ENCODE peak calls at places on chromosomes 5 and 9, in five cellular contexts. B is ovary; X is tibial artery; E is hepatocyte; S is effector memory CD4-positive, alpha-beta T cell. K is an unnamed sample. For H3K4me1, the result is how much of the 10 kb centered on the place peaks cover.

GRCh38 chr9:136670571-136671253 is 8.0 kb downstream of the EGFL7 start:
- DNase-seq in X (no peak), B (no peak), S (no peak), E (no peak), K (no peak)

GRCh38 chr9:111566234-111566633 is 33.2 kb downstream of the PTGR1 start:
- DNase-seq in E (peak), B (no peak), S (no peak), X (no peak), K (no peak)

GRCh38 chr5:127111112-127111511 is 37.8 kb upstream of the C5orf63 start:
- DNase-seq in B (no peak), S (no peak), X (no peak), E (no peak), K (no peak)

GRCh38 chr9:31730398-31730797 is 654.0 kb upstream of the ACO1 start:
- DNase-seq in B (no peak), E (no peak), S (no peak), X (no peak), K (no peak)

GRCh38 chr5:930853-931252 is 38.2 kb downstream of the TRIP13 start:
- DNase-seq in X (no peak), S (no peak), B (no peak), E (peak), K (no peak)

GRCh38 chr9:94993141-94993820 is 266.8 kb downstream of the AOPEP start:
- DNase-seq in E (no peak), X (no peak), S (no peak), B (no peak), K (no peak)

GRCh38 chr5:1139806-1140187 is 27.9 kb upstream of the SLC12A7 start:
- DNase-seq in X (no peak), S (no peak), E (no peak), B (no peak), K (no peak)

GRCh38 chr5:154937186-154937717 is 759 bp downstream of the GEMIN5 start:
- DNase-seq in E (peak), B (no peak), X (no peak), S (no peak), K (no peak)

GRCh38 chr5:180848878-180849277 is 12.2 kb downstream of the ZFP62 start:
- DNase-seq in B (no peak), E (no peak), S (no peak), X (no peak), K (no peak)

GRCh38 chr5:15009420-15009819 is 137.8 kb upstream of the ANKH start:
- DNase-seq in X (no peak), E (peak), B (no peak), S (no peak), K (no peak)

GRCh38 chr9:35193762-35194161 is 32.0 kb downstream of the UNC13B start:
- DNase-seq in E (no peak), X (no peak), S (no peak), B (no peak), K (no peak)

GRCh38 chr5:113084402-113085083 is 107.9 kb downstream of the DCP2 start:
- DNase-seq in X (no peak), S (no peak), B (no peak), E (no peak), K (no peak)

GRCh38 chr9:123710299-123710698 is 219.6 kb downstream of the DENND1A start:
- DNase-seq in B (no peak), E (no peak), S (no peak), X (no peak), K (no peak)

GRCh38 chr5:74281191-74281590 is 359.3 kb downstream of the ENC1 start:
- DNase-seq in X (no peak), S (no peak), B (no peak), E (no peak), K (no peak)

GRCh38 chr9:113622600-113623400 is 159.3 kb downstream of the RGS3 start:
- DNase-seq in E (peak), X (no peak), B (no peak), S (no peak), K (no peak)

GRCh38 chr5:65825388-65826328 is 100.7 kb upstream of the ERBIN start:
- DNase-seq in X (no peak), E (peak), B (no peak), S (no peak), K (no peak)

GRCh38 chr5:139960723-139961383 is 82.2 kb downstream of the NRG2 start:
- DNase-seq in B (no peak), X (no peak), S (no peak), E (no peak), K (no peak)

GRCh38 chr9:137317979-137318511 is 16.0 kb upstream of the NRARP start:
- DNase-seq in E (no peak), S (no peak), B (peak), X (no peak), K (peak)

GRCh38 chr9:21454149-21454548 is 13.9 kb downstream of the IFNA1 start:
- DNase-seq in X (no peak), S (no peak), B (no peak), E (no peak), K (no peak)

GRCh38 chr9:13002740-13003139 is 227.9 kb downstream of the LURAP1L start:
- DNase-seq in X (no peak), E (no peak), B (no peak), S (no peak), K (no peak)

GRCh38 chr9:133238851-133239532 is 29.9 kb upstream of the OBP2B start:
- DNase-seq in X (peak), E (peak), B (peak), S (peak), K (peak)

GRCh38 chr9:92747459-92748232 is 17.0 kb downstream of the BICD2 start:
- DNase-seq in B (peak), E (no peak), S (no peak), X (no peak), K (no peak)

GRCh38 chr9:92748233-92748497 is 16.5 kb downstream of the BICD2 start:
- DNase-seq in E (no peak), B (no peak), X (no peak), S (no peak), K (no peak)

GRCh38 chr9:92749071-92749933 is 15.3 kb downstream of the BICD2 start:
- DNase-seq in S (no peak), E (no peak), X (no peak), B (no peak), K (no peak)

GRCh38 chr9:92752812-92753404 is 11.7 kb downstream of the BICD2 start:
- DNase-seq in E (no peak), B (no peak), X (no peak), S (no peak), K (no peak)

DNA sequence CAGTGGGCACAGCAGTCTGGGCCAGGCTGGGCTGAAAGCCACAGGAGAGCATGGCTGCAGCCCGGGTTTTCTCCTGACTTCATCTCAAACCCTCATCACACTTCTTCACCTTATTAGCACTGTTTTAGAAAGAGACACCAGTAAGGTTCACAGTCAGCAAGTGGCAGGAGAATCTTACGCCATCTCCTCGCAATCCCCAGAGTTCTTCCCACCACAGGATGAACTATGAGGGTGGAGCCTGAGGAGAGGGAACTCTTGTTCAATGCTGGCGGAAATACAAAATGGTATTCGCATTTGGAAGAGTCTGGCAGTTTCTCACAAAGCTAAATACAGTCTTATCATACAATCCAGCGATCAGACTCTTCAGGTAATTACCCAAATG is 14.7 kb downstream of the BICD2 start:
- DNase-seq in X (no peak), E (no peak), B (no peak), S (no peak), K (no peak)
- H3K4me1 ChIP-seq in X (under half), E (under half), B (under half), S (under half), K (half or more)

DNA sequence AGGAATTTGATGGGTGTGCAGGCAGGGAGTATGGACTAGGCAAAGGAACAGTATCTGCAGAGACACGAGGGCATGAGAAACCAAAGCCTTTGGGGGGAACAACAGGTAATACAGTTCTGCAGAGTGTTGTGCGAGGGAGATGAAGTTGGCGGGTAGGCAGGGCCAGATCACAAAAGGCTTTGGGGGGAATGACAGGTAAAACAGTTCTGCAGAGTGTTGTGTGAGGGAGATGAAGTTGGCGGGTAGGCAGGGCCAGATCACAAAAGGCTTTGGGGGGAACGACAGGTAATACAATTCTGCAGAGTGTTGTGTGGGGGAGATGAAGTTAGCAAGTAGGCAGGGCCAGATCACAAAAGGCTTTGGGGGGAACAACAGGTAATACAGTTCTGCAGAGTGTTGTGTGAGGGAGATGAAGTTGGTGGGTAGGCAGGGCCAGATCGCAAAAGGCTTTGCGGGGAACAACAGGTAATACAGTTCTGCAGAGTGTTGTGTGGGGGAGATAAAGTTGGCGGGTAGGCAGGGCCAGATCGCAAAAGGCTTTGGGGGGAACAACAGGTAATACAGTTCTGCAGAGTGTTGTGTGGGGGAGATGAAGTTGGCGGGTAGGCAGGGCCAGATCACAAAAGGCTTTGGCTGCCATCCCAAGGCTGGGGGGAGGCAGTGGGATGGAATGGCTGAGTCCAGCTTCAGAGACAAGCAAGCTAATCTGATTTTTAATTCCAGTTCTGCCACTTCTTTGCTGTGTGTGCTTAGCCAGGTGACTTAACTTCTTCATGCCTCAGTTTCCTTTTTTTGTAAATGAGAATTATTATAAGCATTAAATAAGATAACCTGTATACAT is 33.0 kb downstream of the FRMPD1 start:
- DNase-seq in X (no peak), S (no peak), B (no peak), E (no peak), K (no peak)
- H3K4me3 ChIP-seq in X (no peak), S (no peak), B (no peak), E (no peak), K (no peak)

GRCh38 chr5:176904276-176904675 is 5.1 kb upstream of the HK3 start:
- DNase-seq in X (no peak), B (no peak), S (no peak), E (no peak), K (no peak)
- H3K27ac ChIP-seq in X (no peak), B (no peak), S (no peak), E (no peak), K (no peak)

GRCh38 chr9:86943223-86943870 is 4.0 kb downstream of the GAS1 start:
- DNase-seq in S (no peak), E (peak), X (peak), B (peak), K (no peak)

GRCh38 chr9:86943871-86944240 is 3.5 kb downstream of the GAS1 start:
- DNase-seq in X (no peak), E (no peak), B (no peak), S (no peak), K (no peak)

GRCh38 chr9:86946712-86947145 is 577 bp downstream of the GAS1 start:
- DNase-seq in S (no peak), X (peak), B (peak), E (no peak), K (peak)

GRCh38 chr9:86945868-86946711 is 1.2 kb downstream of the GAS1 start:
- DNase-seq in B (peak), E (peak), S (peak), X (peak), K (peak)

GRCh38 chr9:86944974-86945867 is 2.1 kb downstream of the GAS1 start:
- DNase-seq in E (peak), X (no peak), S (no peak), B (peak), K (no peak)
- H3K4me1 ChIP-seq in E (under half), X (under half), S (under half), B (under half), K (under half)

GRCh38 chr9:93184439-93185221 is 691 bp downstream of the WNK2 start:
- DNase-seq in X (no peak), E (no peak), S (no peak), B (no peak), K (no peak)

GRCh38 chr9:93183663-93184438 is at the start of gene WNK2:
- DNase-seq in E (peak), X (no peak), B (no peak), S (peak), K (no peak)

GRCh38 chr9:93186151-93186715 is 2.3 kb downstream of the WNK2 start:
- DNase-seq in S (no peak), E (no peak), X (no peak), B (no peak), K (no peak)

GRCh38 chr9:93187047-93187446 is 3.1 kb downstream of the WNK2 start:
- DNase-seq in B (no peak), X (no peak), E (no peak), S (no peak), K (peak)

GRCh38 chr9:93185261-93186150 is 1.6 kb downstream of the WNK2 start:
- DNase-seq in E (no peak), X (no peak), S (no peak), B (no peak), K (no peak)
- H3K4me3 ChIP-seq in E (no peak), X (peak), S (no peak), B (peak), K (peak)

GRCh38 chr5:142512041-142512679 is 173.7 kb downstream of the FGF1 start:
- DNase-seq in X (peak), S (no peak), B (peak), E (no peak), K (no peak)
- H3K27ac ChIP-seq in X (peak), S (no peak), B (no peak), E (peak), K (peak)

DNA sequence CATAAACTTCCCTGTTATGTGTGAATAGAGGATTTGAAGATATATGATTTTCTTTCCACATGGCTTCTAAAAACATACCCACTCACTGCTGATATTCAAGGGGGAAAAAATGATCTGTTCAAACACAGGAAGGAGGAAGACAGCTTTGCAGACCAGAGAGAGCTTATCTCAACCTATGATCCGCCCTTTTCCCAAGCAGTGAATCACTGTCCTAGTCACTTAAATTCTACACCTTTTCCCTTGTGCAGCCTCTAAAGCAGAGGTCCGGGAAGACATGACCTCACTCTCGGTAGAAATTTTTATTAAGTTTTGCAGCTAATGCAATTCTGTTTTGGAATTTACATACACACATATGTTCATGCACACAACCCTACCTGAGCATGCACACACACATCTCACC is 197.2 kb downstream of the DIRAS2 start:
- DNase-seq in X (no peak), S (no peak), E (no peak), B (no peak), K (no peak)
- H3K4me1 ChIP-seq in X (under half), S (under half), E (under half), B (under half), K (under half)

GRCh38 chr5:178440163-178440545 is 150.0 kb downstream of the COL23A1 start:
- DNase-seq in E (no peak), B (no peak), X (no peak), S (no peak), K (no peak)

GRCh38 chr5:178441486-178442270 is 148.5 kb downstream of the COL23A1 start:
- DNase-seq in X (no peak), B (no peak), S (no peak), E (no peak), K (no peak)

GRCh38 chr5:178437296-178438075 is 152.7 kb downstream of the COL23A1 start:
- DNase-seq in E (no peak), X (no peak), S (no peak), B (no peak), K (no peak)

GRCh38 chr5:178438746-178439260 is 151.4 kb downstream of the COL23A1 start:
- DNase-seq in B (no peak), X (no peak), S (no peak), E (no peak), K (no peak)

DNA sequence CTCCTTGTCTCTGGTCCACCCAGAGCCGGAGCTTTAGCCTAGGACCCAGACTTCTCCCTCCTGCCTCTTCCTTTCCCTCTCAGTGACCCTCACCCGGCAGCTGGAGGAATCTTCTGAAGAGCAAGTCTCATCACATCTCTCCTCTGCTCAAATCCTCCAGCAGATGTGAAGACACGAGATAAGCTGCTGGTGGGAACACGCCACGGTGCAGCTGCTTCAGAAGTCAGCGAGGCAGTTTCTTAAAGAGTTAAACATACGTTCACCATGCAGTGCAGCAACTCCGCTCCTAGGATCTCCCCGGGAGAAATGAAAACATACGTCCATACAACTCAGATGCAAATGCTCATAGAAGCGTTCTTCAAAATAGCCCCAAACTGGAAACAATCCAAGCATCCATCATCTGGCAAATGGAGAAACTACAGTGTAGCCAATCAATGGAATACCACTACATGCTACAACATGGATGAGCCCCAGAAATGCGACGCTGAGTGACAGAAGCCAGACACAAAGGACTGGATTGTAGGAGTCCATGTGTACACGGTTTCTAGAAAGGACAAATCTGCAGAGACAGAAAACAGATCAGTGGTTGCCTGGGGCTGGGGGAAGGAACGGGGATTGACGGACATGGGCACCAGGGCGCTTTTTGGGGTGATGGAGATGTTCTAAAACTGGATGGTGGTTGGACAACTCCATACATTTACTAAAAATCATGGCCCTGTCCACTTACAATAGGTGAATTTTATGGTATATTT is 150.6 kb downstream of the COL23A1 start:
- DNase-seq in E (no peak), S (no peak), X (no peak), B (no peak), K (no peak)
- H3K4me3 ChIP-seq in E (no peak), S (no peak), X (no peak), B (no peak), K (no peak)